ENCODE peak calls at places on chromosomes 6 and 20, in four cellular contexts. C is K562, T is IMR-90, K is endothelial cell of umbilical vein. E is an unnamed sample. For H3K4me1 and H3K9me1, the result is how much of the 10 kb centered on the place peaks cover.

GRCh38 chr6:17212541-17213371 is 68.4 kb upstream of the RBM24 start:
- DNase-seq in C (no peak), T (no peak), K (no peak), E (no peak)

GRCh38 chr6:151553416-151554158 is 59.8 kb downstream of the CCDC170 start:
- DNase-seq in K (no peak), T (no peak), C (no peak), E (no peak)

GRCh38 chr6:5624256-5624655 is 362.9 kb downstream of the FARS2 start:
- DNase-seq in K (no peak), T (no peak), C (no peak), E (no peak)

GRCh38 chr20:62219992-62220665 is at the start of gene HRH3:
- DNase-seq in C (peak), K (no peak), T (no peak), E (no peak)

GRCh38 chr6:137089305-137089704 is 44.5 kb upstream of the IL20RA start:
- DNase-seq in T (no peak), K (no peak), C (no peak), E (no peak)

GRCh38 chr6:8027965-8028651 is 36.1 kb downstream of the BLOC1S5 start:
- DNase-seq in C (no peak), K (peak), T (peak), E (no peak)

GRCh38 chr6:12748815-12749521 is 32.4 kb downstream of the PHACTR1 start:
- DNase-seq in K (no peak), C (no peak), T (no peak), E (no peak)

GRCh38 chr6:30047220-30047619 is 13.8 kb upstream of the POLR1H start:
- DNase-seq in T (no peak), K (no peak), C (no peak), E (no peak)

GRCh38 chr6:57276946-57277345 is 40.5 kb upstream of the PRIM2 start:
- DNase-seq in C (no peak), T (no peak), K (no peak), E (no peak)

GRCh38 chr20:61667056-61667792 is 398.5 kb downstream of the TAF4 start:
- DNase-seq in C (no peak), K (no peak), T (no peak), E (no peak)

GRCh38 chr20:31675828-31676533 is 38.3 kb downstream of the COX4I2 start:
- DNase-seq in C (peak), T (peak), K (peak), E (no peak)

GRCh38 chr6:161242113-161242512 is 31.7 kb downstream of the AGPAT4 start:
- DNase-seq in K (no peak), T (no peak), C (no peak), E (no peak)

GRCh38 chr6:168088161-168089106 is 9.4 kb upstream of the FRMD1 start:
- DNase-seq in K (no peak), T (peak), C (no peak), E (no peak)

GRCh38 chr6:31186052-31186734 is 15.7 kb upstream of the POU5F1 start:
- DNase-seq in K (no peak), C (no peak), T (no peak), E (no peak)

GRCh38 chr6:43910149-43910637 is 140.2 kb downstream of the VEGFA start:
- DNase-seq in C (no peak), K (no peak), T (no peak), E (no peak)

GRCh38 chr6:133240511-133241087 is 558 bp upstream of the EYA4 start:
- DNase-seq in C (no peak), T (peak), K (no peak), E (no peak)

GRCh38 chr6:100592929-100593328 is 128.2 kb upstream of the SIM1 start:
- DNase-seq in T (no peak), K (no peak), C (no peak), E (no peak)

GRCh38 chr20:7841967-7842301 is 98.3 kb downstream of the HAO1 start:
- DNase-seq in C (no peak), K (peak), T (peak), E (peak)

GRCh38 chr6:25050356-25050755 is 114.6 kb upstream of the RIPOR2 start:
- DNase-seq in K (peak), C (no peak), T (peak), E (no peak)

GRCh38 chr20:37223053-37223452 is 38.6 kb downstream of the GHRH start:
- DNase-seq in T (peak), K (no peak), C (no peak), E (no peak)

GRCh38 chr20:11394145-11394833 is 523.4 kb upstream of the BTBD3 start:
- DNase-seq in K (no peak), T (peak), C (no peak), E (peak)

GRCh38 chr6:44216677-44217331 is at the start of gene MYMX:
- DNase-seq in K (no peak), C (no peak), T (no peak), E (no peak)

GRCh38 chr6:109925060-109925459 is 53.1 kb upstream of the GPR6 start:
- DNase-seq in K (no peak), T (no peak), C (no peak), E (no peak)

GRCh38 chr6:93746892-93747291 is 327.5 kb upstream of the EPHA7 start:
- DNase-seq in C (no peak), K (no peak), T (no peak), E (no peak)

GRCh38 chr20:62020935-62021701 is 44.6 kb downstream of the TAF4 start:
- DNase-seq in C (no peak), T (peak), K (no peak), E (no peak)

GRCh38 chr6:159086033-159086618 is 41.3 kb upstream of the TAGAP start:
- DNase-seq in C (no peak), K (no peak), T (no peak), E (no peak)

GRCh38 chr6:159089443-159089842 is 44.7 kb upstream of the TAGAP start:
- DNase-seq in C (no peak), K (no peak), T (no peak), E (no peak)

GRCh38 chr6:159090530-159091306 is 45.9 kb upstream of the TAGAP start:
- DNase-seq in T (no peak), C (no peak), K (no peak), E (no peak)

GRCh38 chr6:159092631-159093030 is 47.8 kb upstream of the TAGAP start:
- DNase-seq in T (no peak), C (no peak), K (no peak), E (no peak)

GRCh38 chr6:159089909-159090308 is 45.1 kb upstream of the TAGAP start:
- DNase-seq in C (no peak), K (no peak), T (no peak), E (no peak)
- H3K4me1 ChIP-seq in C (under half), K (under half), T (under half), E (under half)

GRCh38 chr6:116676021-116676420 is 5.0 kb upstream of the KPNA5 start:
- DNase-seq in K (no peak), C (no peak), T (no peak), E (no peak)

GRCh38 chr6:116666869-116667268 is 1.7 kb downstream of the ZUP1 start:
- DNase-seq in K (peak), T (no peak), C (no peak), E (no peak)

GRCh38 chr6:116667620-116668019 is 946 bp downstream of the ZUP1 start:
- DNase-seq in K (no peak), C (no peak), T (no peak), E (no peak)

DNA sequence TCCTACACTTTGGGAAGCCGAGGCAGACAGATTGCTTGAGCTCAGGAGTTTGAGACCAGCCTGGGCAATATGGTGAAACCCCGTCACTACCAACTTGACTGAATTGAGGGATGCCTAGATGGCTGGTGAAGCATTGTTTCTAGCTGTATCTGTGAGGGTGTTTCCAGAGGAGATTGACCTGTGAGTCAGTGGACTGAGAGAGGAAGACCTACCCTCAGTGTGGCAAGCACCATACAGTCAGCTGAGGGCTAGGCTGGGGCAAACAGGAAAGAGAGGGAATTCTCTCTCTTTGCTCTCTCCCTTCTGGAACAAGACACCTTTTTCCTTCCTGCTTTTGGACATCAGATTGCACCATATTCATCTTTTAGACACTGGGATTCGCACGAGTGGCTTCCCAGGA is 3.7 kb upstream of the ZUP1 start:
- DNase-seq in K (peak), C (no peak), T (peak), E (no peak)
- H3K9me1 ChIP-seq in K (under half), C (under half), T (under half), E (under half)

GRCh38 chr6:78377056-78377455 is 490.3 kb upstream of the IRAK1BP1 start:
- DNase-seq in K (no peak), C (no peak), T (no peak), E (no peak)
- TF ChIP-seq CTCF in K (no peak), C (no peak), T (no peak), E (no peak)

GRCh38 chr6:50823130-50823920 is 4.7 kb downstream of the TFAP2B start:
- DNase-seq in C (no peak), T (no peak), K (no peak), E (no peak)
- H3K4me1 ChIP-seq in C (under half), T (under half), K (under half), E (under half)

GRCh38 chr6:149056777-149057463 is 260.6 kb upstream of the TAB2 start:
- DNase-seq in T (peak), C (no peak), K (no peak), E (no peak)
- H3K9me1 ChIP-seq in T (under half), C (under half), K (under half), E (under half)

GRCh38 chr20:51381557-51381956 is 161.0 kb downstream of the NFATC2 start:
- DNase-seq in K (no peak), C (no peak), T (no peak), E (no peak)
- TF ChIP-seq CTCF in K (no peak), C (no peak), T (no peak), E (peak)

GRCh38 chr20:34578521-34579147 is 20.1 kb downstream of the MAP1LC3A start:
- DNase-seq in K (no peak), T (no peak), C (no peak), E (no peak)
- H3K4me1 ChIP-seq in K (under half), T (under half), C (under half), E (under half)

GRCh38 chr20:1577906-1578305 is 20.4 kb upstream of the SIRPD start:
- DNase-seq in T (no peak), K (peak), C (no peak), E (no peak)
- H3K9me1 ChIP-seq in T (under half), K (under half), C (under half), E (under half)